ENCODE peak calls at places on chromosomes 12 and 14, in four cellular contexts. H, W, J and I are unnamed samples.

GRCh38 chr12:122880668-122881067 is 15.3 kb downstream of the VPS37B start:
- DNase-seq in W (peak), H (peak), J (no peak), I (peak)

GRCh38 chr12:109873653-109874052 is 6.7 kb downstream of the GLTP start:
- DNase-seq in H (no peak), J (no peak), W (no peak), I (no peak)

GRCh38 chr12:93939641-93940040 is 208.7 kb upstream of the PLXNC1 start:
- DNase-seq in J (no peak), H (no peak), W (no peak), I (no peak)

GRCh38 chr12:106123551-106123991 is 15.2 kb downstream of the NUAK1 start:
- DNase-seq in H (no peak), J (no peak), W (no peak), I (no peak)

GRCh38 chr12:34400986-34401658 is 378.8 kb downstream of the ALG10 start:
- DNase-seq in J (no peak), W (no peak), H (no peak), I (peak)

GRCh38 chr12:48165089-48166031 is 8.0 kb upstream of the ASB8 start:
- DNase-seq in J (peak), W (peak), H (peak), I (no peak)

GRCh38 chr12:81992461-81992860 is 233.3 kb upstream of the PPFIA2 start:
- DNase-seq in W (peak), H (peak), J (peak), I (peak)

GRCh38 chr14:90406384-90406798 is 9.6 kb downstream of the CALM1 start:
- DNase-seq in J (no peak), H (peak), W (no peak), I (no peak)

GRCh38 chr14:68089146-68089715 is 269.7 kb downstream of the RAD51B start:
- DNase-seq in W (peak), J (no peak), H (no peak), I (no peak)

GRCh38 chr12:132251310-132251709 is 78.1 kb downstream of the GALNT9 start:
- DNase-seq in J (no peak), W (no peak), H (no peak), I (no peak)

GRCh38 chr12:11765817-11766794 is 116.6 kb downstream of the ETV6 start:
- DNase-seq in H (peak), W (no peak), J (no peak), I (peak)

GRCh38 chr12:15469342-15469741 is 147.0 kb downstream of the PTPRO start:
- DNase-seq in W (no peak), H (no peak), J (no peak), I (no peak)

GRCh38 chr14:74948228-74949175 is 6.9 kb downstream of the PGF start:
- DNase-seq in H (no peak), J (no peak), W (no peak), I (peak)

GRCh38 chr12:132445884-132446471 is 44.0 kb upstream of the FBRSL1 start:
- DNase-seq in W (peak), J (no peak), H (peak), I (peak)

GRCh38 chr12:56299308-56299852 is 750 bp downstream of the CS start:
- DNase-seq in H (peak), J (no peak), W (no peak), I (peak)

GRCh38 chr12:69936214-69936731 is 111.2 kb downstream of the MYRFL start:
- DNase-seq in H (no peak), W (peak), J (no peak), I (no peak)